ENCODE peak calls at places on chromosomes 3 and 15, in five cellular contexts. D is activated naive CD4-positive, alpha-beta T cell treated with anti-CD3 and anti-CD28 coated beads, Interleukin-2, amount 10 ng/mL, durations not matched to agents 7 days and 5 days; A is WTC11; T is islet precursor cell; N is NCI-H345. R is an unnamed sample.

GRCh38 chr3:141804447-141804777 is 41.2 kb downstream of the GRK7 start:
- DNase-seq in D (no peak), A (no peak), T (no peak), N (no peak), R (no peak)

GRCh38 chr15:85792872-85793621 is 1.7 kb downstream of the KLHL25 start:
- DNase-seq in D (peak), A (no peak), T (no peak), N (no peak), R (peak)

GRCh38 chr15:89671687-89672086 is 7.5 kb downstream of the PLIN1 start:
- DNase-seq in D (no peak), A (no peak), T (no peak), N (no peak), R (no peak)

GRCh38 chr15:92611995-92612745 is 43.4 kb downstream of the FAM174B start:
- DNase-seq in D (no peak), A (no peak), T (peak), N (no peak), R (no peak)

GRCh38 chr3:123112232-123112631 is 45.4 kb downstream of the PDIA5 start:
- DNase-seq in D (no peak), A (no peak), T (no peak), N (no peak), R (no peak)

GRCh38 chr3:50423543-50423942 is 64.2 kb upstream of the TMEM115 start:
- DNase-seq in D (no peak), A (no peak), T (no peak), N (peak), R (no peak)

GRCh38 chr3:58623961-58624360 is 42.6 kb downstream of the FAM3D start:
- DNase-seq in D (no peak), A (no peak), T (no peak), N (no peak), R (no peak)

GRCh38 chr3:116246406-116246805 is 198.9 kb downstream of the LSAMP start:
- DNase-seq in D (no peak), A (no peak), T (no peak), N (no peak), R (no peak)

GRCh38 chr15:34049096-34049495 is 10.1 kb upstream of the AVEN start:
- DNase-seq in D (no peak), A (no peak), T (peak), N (no peak), R (no peak)

GRCh38 chr3:48402281-48402732 is 27.6 kb downstream of the PLXNB1 start:
- DNase-seq in D (no peak), A (no peak), T (peak), N (no peak), R (peak)

GRCh38 chr15:66401130-66402021 is 14.7 kb downstream of the MAP2K1 start:
- DNase-seq in D (peak), A (peak), T (peak), N (no peak), R (no peak)

GRCh38 chr3:195227871-195228270 is 43.1 kb downstream of the XXYLT1 start:
- DNase-seq in D (no peak), A (no peak), T (peak), N (no peak), R (no peak)

GRCh38 chr3:135690664-135691063 is 274.9 kb upstream of the PPP2R3A start:
- DNase-seq in D (no peak), A (no peak), T (no peak), N (no peak), R (no peak)

GRCh38 chr3:191382661-191383060 is 52.3 kb upstream of the UTS2B start:
- DNase-seq in D (no peak), A (no peak), T (no peak), N (no peak), R (no peak)

GRCh38 chr15:90419738-90420487 is 31.9 kb downstream of the IQGAP1 start:
- DNase-seq in D (no peak), A (no peak), T (no peak), N (no peak), R (peak)

GRCh38 chr15:82646250-82647044 is 716 bp downstream of the CPEB1 start:
- DNase-seq in D (no peak), A (peak), T (no peak), N (peak), R (no peak)

GRCh38 chr15:60591491-60592385 is 112.8 kb upstream of the ICE2 start:
- DNase-seq in D (peak), A (peak), T (peak), N (no peak), R (peak)

GRCh38 chr3:18757476-18757875 is 332.3 kb upstream of the SATB1 start:
- DNase-seq in D (no peak), A (no peak), T (no peak), N (no peak), R (no peak)

GRCh38 chr3:127030328-127031045 is 47.6 kb downstream of the PLXNA1 start:
- DNase-seq in D (no peak), A (no peak), T (no peak), N (no peak), R (no peak)

GRCh38 chr3:58466899-58467563 is 24.9 kb upstream of the KCTD6 start:
- DNase-seq in D (no peak), A (no peak), T (no peak), N (no peak), R (no peak)

GRCh38 chr3:45507820-45508317 is 86.7 kb upstream of the LIMD1 start:
- DNase-seq in D (no peak), A (peak), T (peak), N (peak), R (peak)

GRCh38 chr3:127660621-127661253 is 12.0 kb upstream of the ABTB1 start:
- DNase-seq in D (no peak), A (no peak), T (no peak), N (no peak), R (no peak)

GRCh38 chr15:32732574-32733157 is 14.9 kb downstream of the GREM1 start:
- DNase-seq in D (no peak), A (no peak), T (no peak), N (no peak), R (no peak)

GRCh38 chr15:41981373-41982132 is 9.2 kb upstream of the EHD4 start:
- DNase-seq in D (no peak), A (no peak), T (no peak), N (no peak), R (peak)

GRCh38 chr3:25572919-25573385 is 91.8 kb downstream of the TOP2B start:
- DNase-seq in D (no peak), A (no peak), T (peak), N (no peak), R (peak)

R was measured in AG08396.